ENCODE peak calls at places on chromosomes 5 and 9, in eight cellular contexts. J is adrenal gland, R is tibial nerve, K is bronchial epithelial cell, T is activated B cell treated with CpG ODN at 0.5 μM for 24 hours, W is transverse colon, X is HepG2, Z is HFF-Myc. Q is an unnamed sample.
A peak's percentile ranks its signal among the peaks of the same experiment; 100 is the strongest.

GRCh38 chr9:14179449-14179848 is 134.5 kb downstream of the NFIB start:
- DNase-seq in T (no peak), R (no peak), X (peak; percentile 56), W (peak; percentile 20), Z (no peak), J (no peak), K (peak; percentile 50), Q (no peak)

GRCh38 chr5:96483878-96484277 is 50.8 kb upstream of the PCSK1 start:
- DNase-seq in T (no peak), Z (peak; percentile 40), J (no peak), K (peak; percentile 50), X (peak; percentile 32), R (no peak), W (no peak), Q (peak; percentile 39)

GRCh38 chr5:149406203-149406978 is 27.3 kb upstream of the IL17B start:
- DNase-seq in K (no peak), R (peak; percentile 66), W (peak; percentile 70), T (no peak), J (no peak), X (no peak), Z (peak; percentile 92), Q (peak; percentile 52)

GRCh38 chr9:89810434-89810833 is 205.6 kb downstream of the GADD45G start:
- DNase-seq in W (no peak), J (no peak), K (peak; percentile 20), Z (no peak), R (no peak), X (no peak), T (no peak), Q (no peak)

GRCh38 chr5:134143964-134144941 is 29.8 kb downstream of the TCF7 start:
- DNase-seq in K (no peak), T (peak; percentile 7), W (no peak), R (no peak), X (no peak), J (no peak), Z (no peak), Q (no peak)

GRCh38 chr9:89635007-89635742 is 30.4 kb downstream of the GADD45G start:
- DNase-seq in J (peak; percentile 50), R (peak; percentile 25), W (no peak), T (no peak), K (peak; percentile 74), Z (no peak), X (no peak), Q (peak; percentile 82)

GRCh38 chr9:114968710-114969109 is 38.3 kb upstream of the TNFSF8 start:
- DNase-seq in W (no peak), T (no peak), R (no peak), Z (no peak), X (no peak), K (peak; percentile 47), J (no peak), Q (peak; percentile 16)

GRCh38 chr5:77900691-77901090 is 124.6 kb upstream of the TBCA start:
- DNase-seq in K (no peak), J (no peak), R (no peak), T (no peak), W (no peak), X (no peak), Z (no peak), Q (no peak)

GRCh38 chr9:13899924-13900323 is 414.0 kb downstream of the NFIB start:
- DNase-seq in W (no peak), X (no peak), T (no peak), Z (no peak), K (no peak), R (no peak), J (peak; percentile 15), Q (no peak)

GRCh38 chr5:140041492-140042421 is 1.3 kb downstream of the NRG2 start:
- DNase-seq in Z (no peak), X (no peak), K (peak; percentile 43), W (peak; percentile 39), R (peak; percentile 49), T (no peak), J (peak; percentile 92), Q (peak; percentile 13)

GRCh38 chr5:127864511-127864910 is 161.3 kb downstream of the CCDC192 start:
- DNase-seq in W (no peak), R (no peak), K (peak; percentile 81), Z (no peak), T (no peak), X (no peak), J (no peak), Q (no peak)

GRCh38 chr5:56328753-56329560 is 95.8 kb upstream of the ANKRD55 start:
- DNase-seq in K (peak; percentile 89), X (peak; percentile 83), Z (no peak), T (no peak), W (no peak), J (no peak), R (no peak), Q (peak; percentile 36)

GRCh38 chr5:133533541-133533940 is 78.8 kb downstream of the FSTL4 start:
- DNase-seq in Z (no peak), J (no peak), X (no peak), R (no peak), W (no peak), K (no peak), T (no peak), Q (no peak)

GRCh38 chr5:97762483-97762882 is 579.4 kb upstream of the RIOK2 start:
- DNase-seq in W (no peak), K (no peak), J (no peak), T (no peak), R (no peak), Z (no peak), X (no peak), Q (no peak)

GRCh38 chr9:137169764-137170460 is at the start of gene LRRC26:
- DNase-seq in T (no peak), J (no peak), R (no peak), Z (no peak), W (peak; percentile 52), K (no peak), X (no peak), Q (no peak)

GRCh38 chr9:123702477-123702876 is 227.4 kb downstream of the DENND1A start:
- DNase-seq in J (no peak), T (no peak), X (no peak), R (no peak), K (no peak), W (no peak), Z (no peak), Q (no peak)

GRCh38 chr5:75616961-75617660 is 5.9 kb downstream of the ANKDD1B start:
- DNase-seq in J (no peak), K (no peak), R (no peak), W (peak; percentile 54), T (no peak), X (no peak), Z (no peak), Q (no peak)

GRCh38 chr9:71928806-71929205 is 17.4 kb downstream of the C9orf85 start:
- DNase-seq in W (no peak), R (no peak), X (no peak), J (no peak), Z (no peak), K (no peak), T (no peak), Q (no peak)

GRCh38 chr9:114004221-114004716 is 73.8 kb downstream of the AMBP start:
- DNase-seq in Z (no peak), K (no peak), W (no peak), J (peak; percentile 66), T (no peak), R (peak; percentile 39), X (no peak), Q (no peak)

GRCh38 chr5:172919525-172920446 is 39.4 kb upstream of the RPL26L1 start:
- DNase-seq in J (peak; percentile 92), X (no peak), T (no peak), K (no peak), R (no peak), Z (no peak), W (peak; percentile 27), Q (no peak)

GRCh38 chr5:8138884-8139283 is 269.9 kb downstream of the MTRR start:
- DNase-seq in X (no peak), Z (no peak), R (no peak), T (no peak), W (no peak), K (no peak), J (no peak), Q (no peak)

GRCh38 chr5:59332236-59332973 is 561.1 kb downstream of the PDE4D start:
- DNase-seq in W (no peak), K (no peak), J (no peak), T (no peak), X (no peak), R (no peak), Z (no peak), Q (no peak)

GRCh38 chr5:178108446-178108845 is 4.9 kb upstream of the N4BP3 start:
- DNase-seq in Z (no peak), J (no peak), R (no peak), X (no peak), K (no peak), W (no peak), T (no peak), Q (no peak)

GRCh38 chr9:99187311-99187710 is 34.4 kb downstream of the ALG2 start:
- DNase-seq in R (no peak), Z (no peak), W (no peak), J (no peak), T (no peak), K (no peak), X (no peak), Q (no peak)

GRCh38 chr5:31556461-31556860 is 24.4 kb downstream of the C5orf22 start:
- DNase-seq in X (no peak), Z (no peak), J (no peak), K (no peak), T (no peak), W (no peak), R (no peak), Q (no peak)

GRCh38 chr5:41636605-41637004 is 126.2 kb upstream of the PLCXD3 start:
- DNase-seq in Z (no peak), T (no peak), K (peak; percentile 11), J (peak; percentile 4), W (no peak), R (no peak), X (peak; percentile 54), Q (no peak)
- TF ChIP-seq CTCF in Z (peak; percentile 33), T (no peak), K (peak; percentile 3), J (peak; percentile 26), W (no peak), R (no peak), X (peak; percentile 11), Q (peak; percentile 48)

GRCh38 chr5:36607114-36607561 is 732 bp downstream of the SLC1A3 start:
- DNase-seq in W (no peak), Z (peak; percentile 24), K (peak; percentile 39), T (no peak), J (peak; percentile 34), R (no peak), X (no peak), Q (no peak)
- TF ChIP-seq CTCF in W (no peak), Z (no peak), K (no peak), T (no peak), J (no peak), R (no peak), X (no peak), Q (no peak)

GRCh38 chr9:26863074-26863473 is 29.5 kb downstream of the CAAP1 start:
- DNase-seq in R (no peak), X (peak; percentile 5), J (no peak), T (no peak), Z (no peak), W (no peak), K (no peak), Q (peak; percentile 6)
- TF ChIP-seq CTCF in R (no peak), X (peak; percentile 19), J (peak; percentile 49), T (no peak), Z (peak; percentile 19), W (no peak), K (peak; percentile 7), Q (peak; percentile 31)

DNA sequence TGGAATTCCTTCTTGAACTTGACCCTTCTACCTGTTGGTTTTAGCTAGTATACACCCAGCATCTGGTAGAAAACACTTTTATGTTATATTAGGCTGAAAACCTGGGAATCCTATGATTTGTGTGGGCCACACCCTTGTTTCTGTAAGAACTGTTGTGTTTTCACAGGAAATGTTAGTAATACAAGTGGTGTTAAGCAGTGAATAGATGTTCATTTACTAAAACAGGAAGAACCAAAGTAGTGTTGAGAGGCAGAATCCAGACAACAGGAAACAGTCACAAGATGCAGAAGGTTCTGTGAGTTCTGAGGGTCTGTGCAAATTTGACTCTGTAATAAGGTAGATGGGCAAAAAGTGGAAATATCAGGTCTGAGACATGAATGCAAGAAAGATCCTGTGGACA is 73.0 kb upstream of the RAI14 start:
- DNase-seq in W (no peak), R (no peak), T (no peak), K (peak; percentile 69), Z (no peak), J (no peak), X (no peak), Q (no peak)
- TF ChIP-seq CTCF in W (no peak), R (no peak), T (no peak), K (no peak), Z (no peak), J (no peak), X (no peak), Q (no peak)